ENCODE peak calls at places on chromosome 21, in nine cellular contexts. One of them, this sample, is unnamed.

GRCh38 chr21:45302082-45303061 is 14.7 kb upstream of the POFUT2 start:
- DNase-seq in occipital lobe: no peak
- DNase-seq in coronary artery: peak
- DNase-seq in right atrium auricular region: peak
- DNase-seq in NCI-H1105 treated with DMSO at 0.1 percent for 48 hours: no peak
- DNase-seq in GM13977: no peak
- DNase-seq in left cardiac atrium: peak
- DNase-seq in HS-5: no peak
- DNase-seq in HCEC 1CT: no peak
- DNase-seq in this sample: no peak

GRCh38 chr21:44800103-44800502 is 1.5 kb downstream of the UBE2G2 start:
- DNase-seq in HCEC 1CT: peak
- DNase-seq in left cardiac atrium: no peak
- DNase-seq in right atrium auricular region: no peak
- DNase-seq in occipital lobe: no peak
- DNase-seq in coronary artery: no peak
- DNase-seq in HS-5: no peak
- DNase-seq in NCI-H1105 treated with DMSO at 0.1 percent for 48 hours: no peak
- DNase-seq in GM13977: no peak
- DNase-seq in this sample: no peak

GRCh38 chr21:44350773-44351481 is 2.5 kb upstream of the TRPM2 start:
- DNase-seq in occipital lobe: no peak
- DNase-seq in HS-5: no peak
- DNase-seq in right atrium auricular region: no peak
- DNase-seq in coronary artery: no peak
- DNase-seq in left cardiac atrium: no peak
- DNase-seq in HCEC 1CT: no peak
- DNase-seq in NCI-H1105 treated with DMSO at 0.1 percent for 48 hours: no peak
- DNase-seq in GM13977: no peak
- DNase-seq in this sample: peak

GRCh38 chr21:34812510-34813265 is 143.9 kb downstream of the CLIC6 start:
- DNase-seq in coronary artery: no peak
- DNase-seq in GM13977: no peak
- DNase-seq in HCEC 1CT: peak
- DNase-seq in NCI-H1105 treated with DMSO at 0.1 percent for 48 hours: no peak
- DNase-seq in left cardiac atrium: no peak
- DNase-seq in occipital lobe: no peak
- DNase-seq in right atrium auricular region: no peak
- DNase-seq in HS-5: peak
- DNase-seq in this sample: no peak

GRCh38 chr21:21712761-21713558 is 714.8 kb downstream of the NCAM2 start:
- DNase-seq in GM13977: no peak
- DNase-seq in occipital lobe: no peak
- DNase-seq in left cardiac atrium: no peak
- DNase-seq in NCI-H1105 treated with DMSO at 0.1 percent for 48 hours: no peak
- DNase-seq in coronary artery: no peak
- DNase-seq in HS-5: no peak
- DNase-seq in HCEC 1CT: no peak
- DNase-seq in right atrium auricular region: no peak
- DNase-seq in this sample: no peak

GRCh38 chr21:41883582-41883981 is 4.4 kb upstream of the PRDM15 start:
- DNase-seq in NCI-H1105 treated with DMSO at 0.1 percent for 48 hours: no peak
- DNase-seq in right atrium auricular region: no peak
- DNase-seq in HS-5: no peak
- DNase-seq in HCEC 1CT: no peak
- DNase-seq in left cardiac atrium: no peak
- DNase-seq in coronary artery: no peak
- DNase-seq in GM13977: no peak
- DNase-seq in occipital lobe: no peak
- DNase-seq in this sample: no peak

GRCh38 chr21:43467785-43468184 is 40.9 kb upstream of the SIK1 start:
- DNase-seq in right atrium auricular region: no peak
- DNase-seq in left cardiac atrium: no peak
- DNase-seq in HCEC 1CT: no peak
- DNase-seq in occipital lobe: no peak
- DNase-seq in HS-5: no peak
- DNase-seq in NCI-H1105 treated with DMSO at 0.1 percent for 48 hours: no peak
- DNase-seq in GM13977: no peak
- DNase-seq in coronary artery: no peak
- DNase-seq in this sample: no peak

GRCh38 chr21:32021319-32022027 is 148.7 kb downstream of the HUNK start:
- DNase-seq in HCEC 1CT: no peak
- DNase-seq in NCI-H1105 treated with DMSO at 0.1 percent for 48 hours: peak
- DNase-seq in coronary artery: peak
- DNase-seq in occipital lobe: peak
- DNase-seq in left cardiac atrium: peak
- DNase-seq in GM13977: no peak
- DNase-seq in HS-5: no peak
- DNase-seq in right atrium auricular region: peak
- DNase-seq in this sample: no peak

GRCh38 chr21:28821276-28822063 is 171.2 kb downstream of the LTN1 start:
- DNase-seq in left cardiac atrium: no peak
- DNase-seq in GM13977: no peak
- DNase-seq in HS-5: no peak
- DNase-seq in NCI-H1105 treated with DMSO at 0.1 percent for 48 hours: no peak
- DNase-seq in HCEC 1CT: no peak
- DNase-seq in occipital lobe: no peak
- DNase-seq in coronary artery: no peak
- DNase-seq in right atrium auricular region: no peak
- DNase-seq in this sample: no peak